ENCODE peak calls at places on chromosome 17, in eight cellular contexts. One of them, this sample, is unnamed.

GRCh38 chr17:57946798-57947358 is 8.3 kb downstream of the CUEDC1 start:
- DNase-seq in stomach: peak
- DNase-seq in pancreas: peak
- DNase-seq in body of pancreas: peak
- DNase-seq in fibroblast of lung: peak
- DNase-seq in bronchial epithelial cell: peak
- DNase-seq in heart right ventricle: peak
- DNase-seq in AG04450: peak
- DNase-seq in this sample: no peak

GRCh38 chr17:38674013-38674748 is 576 bp downstream of the EPOP start:
- DNase-seq in stomach: peak
- DNase-seq in pancreas: peak
- DNase-seq in body of pancreas: no peak
- DNase-seq in fibroblast of lung: no peak
- DNase-seq in bronchial epithelial cell: no peak
- DNase-seq in heart right ventricle: peak
- DNase-seq in AG04450: no peak
- DNase-seq in this sample: no peak

GRCh38 chr17:39601758-39602532 is 5.8 kb downstream of the NEUROD2 start:
- DNase-seq in stomach: no peak
- DNase-seq in pancreas: no peak
- DNase-seq in body of pancreas: no peak
- DNase-seq in fibroblast of lung: no peak
- DNase-seq in bronchial epithelial cell: no peak
- DNase-seq in heart right ventricle: no peak
- DNase-seq in AG04450: no peak
- DNase-seq in this sample: no peak

GRCh38 chr17:58283674-58284612 is 3.2 kb upstream of the MPO start:
- DNase-seq in stomach: no peak
- DNase-seq in pancreas: no peak
- DNase-seq in body of pancreas: no peak
- DNase-seq in fibroblast of lung: no peak
- DNase-seq in bronchial epithelial cell: no peak
- DNase-seq in heart right ventricle: no peak
- DNase-seq in AG04450: no peak
- DNase-seq in this sample: no peak

GRCh38 chr17:19766016-19766415 is 17.9 kb upstream of the ALDH3A1 start:
- DNase-seq in stomach: no peak
- DNase-seq in pancreas: no peak
- DNase-seq in body of pancreas: no peak
- DNase-seq in fibroblast of lung: no peak
- DNase-seq in bronchial epithelial cell: no peak
- DNase-seq in heart right ventricle: no peak
- DNase-seq in AG04450: no peak
- DNase-seq in this sample: no peak

GRCh38 chr17:31740611-31741082 is 118.4 kb downstream of the COPRS start:
- DNase-seq in stomach: no peak
- DNase-seq in pancreas: no peak
- DNase-seq in body of pancreas: no peak
- DNase-seq in fibroblast of lung: peak
- DNase-seq in bronchial epithelial cell: no peak
- DNase-seq in heart right ventricle: no peak
- DNase-seq in AG04450: peak
- DNase-seq in this sample: peak

GRCh38 chr17:60390881-60391418 is 983 bp downstream of the USP32 start:
- DNase-seq in stomach: peak
- DNase-seq in pancreas: peak
- DNase-seq in body of pancreas: peak
- DNase-seq in fibroblast of lung: peak
- DNase-seq in bronchial epithelial cell: peak
- DNase-seq in heart right ventricle: no peak
- DNase-seq in AG04450: no peak
- DNase-seq in this sample: no peak

GRCh38 chr17:72421128-72422092 is 300.6 kb downstream of the SOX9 start:
- DNase-seq in stomach: peak
- DNase-seq in pancreas: peak
- DNase-seq in body of pancreas: peak
- DNase-seq in fibroblast of lung: peak
- DNase-seq in bronchial epithelial cell: peak
- DNase-seq in heart right ventricle: no peak
- DNase-seq in AG04450: peak
- DNase-seq in this sample: peak

GRCh38 chr17:31581491-31581890 is 190.0 kb downstream of the RAB11FIP4 start:
- DNase-seq in stomach: peak
- DNase-seq in pancreas: no peak
- DNase-seq in body of pancreas: peak
- DNase-seq in fibroblast of lung: peak
- DNase-seq in bronchial epithelial cell: no peak
- DNase-seq in heart right ventricle: peak
- DNase-seq in AG04450: no peak
- DNase-seq in this sample: no peak

GRCh38 chr17:49438885-49439284 is 24.2 kb upstream of the PHB1 start:
- DNase-seq in stomach: no peak
- DNase-seq in pancreas: no peak
- DNase-seq in body of pancreas: no peak
- DNase-seq in fibroblast of lung: no peak
- DNase-seq in bronchial epithelial cell: no peak
- DNase-seq in heart right ventricle: no peak
- DNase-seq in AG04450: no peak
- DNase-seq in this sample: no peak

GRCh38 chr17:56667925-56668324 is 74.4 kb downstream of the NOG start:
- DNase-seq in stomach: no peak
- DNase-seq in pancreas: no peak
- DNase-seq in body of pancreas: no peak
- DNase-seq in fibroblast of lung: no peak
- DNase-seq in bronchial epithelial cell: no peak
- DNase-seq in heart right ventricle: no peak
- DNase-seq in AG04450: no peak
- DNase-seq in this sample: no peak

GRCh38 chr17:48240562-48241130 is 133.1 kb downstream of the SNX11 start:
- DNase-seq in stomach: no peak
- DNase-seq in pancreas: no peak
- DNase-seq in body of pancreas: no peak
- DNase-seq in fibroblast of lung: peak
- DNase-seq in bronchial epithelial cell: peak
- DNase-seq in heart right ventricle: no peak
- DNase-seq in AG04450: no peak
- DNase-seq in this sample: no peak

GRCh38 chr17:74729368-74729767 is 7.7 kb upstream of the RAB37 start:
- DNase-seq in stomach: no peak
- DNase-seq in pancreas: no peak
- DNase-seq in body of pancreas: no peak
- DNase-seq in fibroblast of lung: no peak
- DNase-seq in bronchial epithelial cell: no peak
- DNase-seq in heart right ventricle: no peak
- DNase-seq in AG04450: no peak
- DNase-seq in this sample: no peak

GRCh38 chr17:61744252-61744651 is 119.1 kb downstream of the BRIP1 start:
- DNase-seq in stomach: no peak
- DNase-seq in pancreas: no peak
- DNase-seq in body of pancreas: no peak
- DNase-seq in fibroblast of lung: no peak
- DNase-seq in bronchial epithelial cell: no peak
- DNase-seq in heart right ventricle: no peak
- DNase-seq in AG04450: no peak
- DNase-seq in this sample: no peak

GRCh38 chr17:19292377-19292711 is 55.2 kb downstream of the EPN2 start:
- DNase-seq in stomach: no peak
- DNase-seq in pancreas: no peak
- DNase-seq in body of pancreas: no peak
- DNase-seq in fibroblast of lung: no peak
- DNase-seq in bronchial epithelial cell: peak
- DNase-seq in heart right ventricle: no peak
- DNase-seq in AG04450: no peak
- DNase-seq in this sample: no peak

GRCh38 chr17:39139137-39139516 is 12.3 kb downstream of the PLXDC1 start:
- DNase-seq in stomach: no peak
- DNase-seq in pancreas: no peak
- DNase-seq in body of pancreas: no peak
- DNase-seq in fibroblast of lung: peak
- DNase-seq in bronchial epithelial cell: peak
- DNase-seq in heart right ventricle: no peak
- DNase-seq in AG04450: peak
- DNase-seq in this sample: peak

GRCh38 chr17:47941998-47942490 is 673 bp downstream of the PNPO start:
- DNase-seq in stomach: no peak
- DNase-seq in pancreas: no peak
- DNase-seq in body of pancreas: no peak
- DNase-seq in fibroblast of lung: no peak
- DNase-seq in bronchial epithelial cell: no peak
- DNase-seq in heart right ventricle: no peak
- DNase-seq in AG04450: no peak
- DNase-seq in this sample: no peak

GRCh38 chr17:49386373-49386772 is 24.3 kb upstream of the ZNF652 start:
- DNase-seq in stomach: no peak
- DNase-seq in pancreas: no peak
- DNase-seq in body of pancreas: no peak
- DNase-seq in fibroblast of lung: no peak
- DNase-seq in bronchial epithelial cell: no peak
- DNase-seq in heart right ventricle: no peak
- DNase-seq in AG04450: no peak
- DNase-seq in this sample: no peak

GRCh38 chr17:49425004-49425286 is 10.3 kb upstream of the PHB1 start:
- DNase-seq in stomach: no peak
- DNase-seq in pancreas: no peak
- DNase-seq in body of pancreas: no peak
- DNase-seq in fibroblast of lung: no peak
- DNase-seq in bronchial epithelial cell: no peak
- DNase-seq in heart right ventricle: no peak
- DNase-seq in AG04450: no peak
- DNase-seq in this sample: no peak

GRCh38 chr17:50134206-50135110 is 4.5 kb upstream of the SAMD14 start:
- DNase-seq in stomach: no peak
- DNase-seq in pancreas: no peak
- DNase-seq in body of pancreas: no peak
- DNase-seq in fibroblast of lung: no peak
- DNase-seq in bronchial epithelial cell: no peak
- DNase-seq in heart right ventricle: no peak
- DNase-seq in AG04450: no peak
- DNase-seq in this sample: no peak

GRCh38 chr17:30922235-30922993 is 669 bp downstream of the ADAP2 start:
- DNase-seq in stomach: no peak
- DNase-seq in pancreas: peak
- DNase-seq in body of pancreas: peak
- DNase-seq in fibroblast of lung: no peak
- DNase-seq in bronchial epithelial cell: no peak
- DNase-seq in heart right ventricle: peak
- DNase-seq in AG04450: no peak
- DNase-seq in this sample: no peak

GRCh38 chr17:67063146-67063545 is 18.8 kb downstream of the CACNG1 start:
- DNase-seq in stomach: no peak
- DNase-seq in pancreas: no peak
- DNase-seq in body of pancreas: no peak
- DNase-seq in fibroblast of lung: no peak
- DNase-seq in bronchial epithelial cell: no peak
- DNase-seq in heart right ventricle: no peak
- DNase-seq in AG04450: peak
- DNase-seq in this sample: no peak

GRCh38 chr17:80592243-80592642 is 47.6 kb downstream of the RPTOR start:
- DNase-seq in stomach: no peak
- DNase-seq in pancreas: no peak
- DNase-seq in body of pancreas: no peak
- DNase-seq in fibroblast of lung: no peak
- DNase-seq in bronchial epithelial cell: no peak
- DNase-seq in heart right ventricle: no peak
- DNase-seq in AG04450: no peak
- DNase-seq in this sample: no peak
- TF ChIP-seq CTCF in stomach: no peak
- TF ChIP-seq CTCF in pancreas: no peak
- TF ChIP-seq CTCF in body of pancreas: no peak
- TF ChIP-seq CTCF in fibroblast of lung: no peak
- TF ChIP-seq CTCF in bronchial epithelial cell: no peak
- TF ChIP-seq CTCF in heart right ventricle: no peak
- TF ChIP-seq CTCF in AG04450: no peak
- TF ChIP-seq CTCF in this sample: no peak

DNA sequence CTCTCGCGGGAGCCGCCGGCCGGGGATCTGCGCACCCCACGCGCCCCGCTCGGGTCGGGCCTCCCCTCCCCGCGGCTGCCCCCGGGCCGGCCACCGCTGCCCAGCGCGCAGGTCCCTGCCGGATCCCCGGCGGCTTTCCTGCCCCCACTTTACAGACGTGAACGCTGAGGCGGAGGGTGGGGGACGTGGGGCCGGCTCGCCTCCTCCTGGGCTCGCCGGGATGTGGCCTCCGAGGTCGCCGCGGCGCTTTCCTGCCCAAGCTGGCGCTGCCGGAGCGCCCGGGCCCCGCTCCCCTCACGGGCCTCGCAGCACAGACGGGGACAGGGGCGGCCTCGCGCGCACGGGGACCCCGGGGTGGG is 26.7 kb downstream of the RTN4RL1 start:
- DNase-seq in stomach: no peak
- DNase-seq in pancreas: peak
- DNase-seq in body of pancreas: peak
- DNase-seq in fibroblast of lung: no peak
- DNase-seq in bronchial epithelial cell: no peak
- DNase-seq in heart right ventricle: no peak
- DNase-seq in AG04450: no peak
- DNase-seq in this sample: no peak
- H3K4me3 ChIP-seq in stomach: peak
- H3K4me3 ChIP-seq in pancreas: peak
- H3K4me3 ChIP-seq in body of pancreas: peak
- H3K4me3 ChIP-seq in fibroblast of lung: peak
- H3K4me3 ChIP-seq in bronchial epithelial cell: peak
- H3K4me3 ChIP-seq in heart right ventricle: peak
- H3K4me3 ChIP-seq in AG04450: no peak
- H3K4me3 ChIP-seq in this sample: no peak

GRCh38 chr17:80364091-80364691 is 50.8 kb upstream of the ENDOV start:
- DNase-seq in stomach: no peak
- DNase-seq in pancreas: peak
- DNase-seq in body of pancreas: peak
- DNase-seq in fibroblast of lung: no peak
- DNase-seq in bronchial epithelial cell: peak
- DNase-seq in heart right ventricle: no peak
- DNase-seq in AG04450: no peak
- DNase-seq in this sample: no peak
- TF ChIP-seq CTCF in stomach: no peak
- TF ChIP-seq CTCF in pancreas: no peak
- TF ChIP-seq CTCF in body of pancreas: peak
- TF ChIP-seq CTCF in fibroblast of lung: peak
- TF ChIP-seq CTCF in bronchial epithelial cell: peak
- TF ChIP-seq CTCF in heart right ventricle: no peak
- TF ChIP-seq CTCF in AG04450: peak
- TF ChIP-seq CTCF in this sample: peak

DNA sequence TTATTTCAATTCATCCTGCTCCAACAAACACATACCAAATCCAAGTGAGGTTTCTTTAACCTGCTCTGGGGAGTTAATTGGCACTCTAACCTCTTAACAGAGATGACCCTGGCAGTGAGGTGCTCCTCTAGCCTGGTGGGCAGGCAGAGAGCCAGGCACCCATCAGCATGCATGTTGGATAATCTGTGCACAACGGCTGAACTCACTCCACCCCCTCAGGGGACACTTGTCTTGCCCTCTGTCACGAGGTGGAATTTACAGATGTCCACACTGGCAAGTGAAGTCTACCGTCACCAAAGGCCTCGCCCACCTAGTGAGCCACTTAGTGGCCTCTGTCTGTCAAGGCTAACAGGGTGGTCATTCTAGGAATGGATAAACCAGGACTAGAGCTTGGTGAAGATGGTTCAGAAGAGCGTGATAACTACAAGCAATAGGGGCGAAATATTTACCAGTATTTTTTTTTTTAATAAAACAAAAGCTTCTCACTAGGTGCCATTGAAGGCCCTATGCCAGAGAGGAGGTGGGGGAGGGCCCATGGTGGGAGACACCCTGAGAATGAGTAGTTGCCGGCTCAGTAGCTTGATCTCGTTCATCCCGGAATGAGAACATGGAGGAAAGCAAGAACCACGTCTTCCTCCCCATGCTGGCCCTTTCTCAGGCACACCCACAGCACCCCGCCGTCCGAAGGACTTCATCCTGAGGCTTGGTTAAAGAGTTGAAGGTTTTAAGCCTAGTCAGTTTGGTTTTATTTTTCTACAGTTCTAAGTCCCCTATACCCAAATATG is 25.2 kb downstream of the PLD6 start:
- DNase-seq in stomach: no peak
- DNase-seq in pancreas: no peak
- DNase-seq in body of pancreas: no peak
- DNase-seq in fibroblast of lung: no peak
- DNase-seq in bronchial epithelial cell: no peak
- DNase-seq in heart right ventricle: peak
- DNase-seq in AG04450: no peak
- DNase-seq in this sample: no peak
- H3K4me3 ChIP-seq in stomach: no peak
- H3K4me3 ChIP-seq in pancreas: no peak
- H3K4me3 ChIP-seq in body of pancreas: no peak
- H3K4me3 ChIP-seq in fibroblast of lung: no peak
- H3K4me3 ChIP-seq in bronchial epithelial cell: no peak
- H3K4me3 ChIP-seq in heart right ventricle: no peak
- H3K4me3 ChIP-seq in AG04450: no peak
- H3K4me3 ChIP-seq in this sample: no peak

This sample was measured in HFF-Myc.